ENCODE peak calls at places on chromosomes 5 and 9, in ten cellular contexts. Z, K, T, A, R, S, N, J, P and I are unnamed samples. For H3K4me1 and H3K36me3, the result is how much of the 10 kb centered on the place peaks cover.

GRCh38 chr5:118468085-118468484 is 520.3 kb downstream of the DTWD2 start:
- DNase-seq in Z (no peak), K (no peak), T (no peak), A (no peak), R (no peak), S (no peak), N (no peak), J (no peak), P (no peak), I (no peak)

GRCh38 chr5:143682788-143683419 is 129.1 kb upstream of the HMHB1 start:
- DNase-seq in Z (no peak), K (no peak), T (no peak), A (no peak), R (no peak), S (no peak), N (no peak), J (no peak), P (no peak), I (no peak)

GRCh38 chr9:129458663-129459549 is 162.0 kb downstream of the C9orf50 start:
- DNase-seq in Z (no peak), K (no peak), T (peak), A (peak), R (peak), S (peak), N (peak), J (peak), P (peak), I (no peak)

GRCh38 chr5:174793684-174794328 is 69.4 kb downstream of the MSX2 start:
- DNase-seq in Z (peak), K (peak), T (peak), A (peak), R (peak), S (peak), N (peak), J (peak), P (peak), I (peak)

GRCh38 chr9:129318121-129319075 is 140.3 kb upstream of the IER5L start:
- DNase-seq in Z (peak), K (no peak), T (peak), A (peak), R (peak), S (no peak), N (no peak), J (peak), P (no peak), I (peak)

GRCh38 chr9:101087426-101087825 is 58.9 kb downstream of the PLPPR1 start:
- DNase-seq in Z (no peak), K (no peak), T (no peak), A (no peak), R (no peak), S (no peak), N (no peak), J (no peak), P (no peak), I (no peak)

GRCh38 chr9:135905380-135906282 is 1.7 kb downstream of the CAMSAP1 start:
- DNase-seq in Z (no peak), K (no peak), T (no peak), A (peak), R (no peak), S (peak), N (no peak), J (no peak), P (no peak), I (no peak)

GRCh38 chr9:98781588-98782383 is 14.6 kb downstream of the ANKS6 start:
- DNase-seq in Z (no peak), K (no peak), T (peak), A (no peak), R (no peak), S (peak), N (no peak), J (no peak), P (no peak), I (no peak)

GRCh38 chr9:123394291-123395235 is 38.6 kb downstream of the CRB2 start:
- DNase-seq in Z (no peak), K (no peak), T (no peak), A (no peak), R (peak), S (no peak), N (no peak), J (no peak), P (no peak), I (no peak)

GRCh38 chr9:90898229-90898628 is 96.6 kb downstream of the SYK start:
- DNase-seq in Z (no peak), K (no peak), T (no peak), A (no peak), R (peak), S (no peak), N (no peak), J (no peak), P (no peak), I (peak)

GRCh38 chr5:34511481-34511880 is 144.6 kb upstream of the RAI14 start:
- DNase-seq in Z (no peak), K (no peak), T (no peak), A (no peak), R (no peak), S (no peak), N (no peak), J (no peak), P (no peak), I (no peak)

GRCh38 chr5:154300207-154300606 is 109.7 kb downstream of the GALNT10 start:
- DNase-seq in Z (no peak), K (no peak), T (no peak), A (no peak), R (no peak), S (no peak), N (no peak), J (no peak), P (no peak), I (no peak)

GRCh38 chr9:38200431-38200830 is 131.4 kb upstream of the SHB start:
- DNase-seq in Z (no peak), K (no peak), T (no peak), A (no peak), R (no peak), S (no peak), N (no peak), J (no peak), P (no peak), I (no peak)

GRCh38 chr5:135966165-135966564 is 11.4 kb upstream of the LECT2 start:
- DNase-seq in Z (no peak), K (no peak), T (no peak), A (no peak), R (no peak), S (no peak), N (no peak), J (no peak), P (no peak), I (no peak)

GRCh38 chr5:76388236-76388635 is 14.8 kb upstream of the IQGAP2 start:
- DNase-seq in Z (no peak), K (no peak), T (no peak), A (no peak), R (no peak), S (no peak), N (no peak), J (no peak), P (no peak), I (peak)

GRCh38 chr5:113434889-113435288 is at the start of gene TSSK1B:
- DNase-seq in Z (no peak), K (no peak), T (no peak), A (no peak), R (no peak), S (no peak), N (no peak), J (no peak), P (no peak), I (no peak)

GRCh38 chr5:122401991-122402710 is 90.1 kb downstream of the SNCAIP start:
- DNase-seq in Z (no peak), K (no peak), T (no peak), A (no peak), R (no peak), S (no peak), N (no peak), J (no peak), P (no peak), I (no peak)

GRCh38 chr5:113505181-113505580 is 8.3 kb upstream of the YTHDC2 start:
- DNase-seq in Z (no peak), K (no peak), T (no peak), A (no peak), R (no peak), S (no peak), N (no peak), J (no peak), P (no peak), I (no peak)

GRCh38 chr9:114559830-114560520 is 27.6 kb upstream of the ATP6V1G1 start:
- DNase-seq in Z (no peak), K (no peak), T (no peak), A (no peak), R (no peak), S (no peak), N (no peak), J (no peak), P (no peak), I (no peak)

GRCh38 chr9:22682536-22683392 is 236.1 kb downstream of the DMRTA1 start:
- DNase-seq in Z (no peak), K (no peak), T (no peak), A (no peak), R (no peak), S (no peak), N (no peak), J (no peak), P (no peak), I (no peak)

GRCh38 chr5:172716796-172717313 is 54.1 kb downstream of the DUSP1 start:
- DNase-seq in Z (peak), K (peak), T (peak), A (peak), R (peak), S (peak), N (peak), J (peak), P (peak), I (peak)

GRCh38 chr9:131854906-131855504 is 115.1 kb upstream of the RAPGEF1 start:
- DNase-seq in Z (no peak), K (no peak), T (no peak), A (no peak), R (no peak), S (no peak), N (no peak), J (no peak), P (no peak), I (no peak)

GRCh38 chr9:95477441-95477840 is 39.3 kb downstream of the PTCH1 start:
- DNase-seq in Z (no peak), K (no peak), T (no peak), A (no peak), R (no peak), S (no peak), N (peak), J (no peak), P (no peak), I (peak)

GRCh38 chr5:160685695-160686094 is 166.3 kb downstream of the ATP10B start:
- DNase-seq in Z (no peak), K (peak), T (no peak), A (no peak), R (no peak), S (no peak), N (no peak), J (no peak), P (no peak), I (peak)

GRCh38 chr5:34923694-34924461 is 5.5 kb upstream of the DNAJC21 start:
- DNase-seq in Z (no peak), K (no peak), T (no peak), A (no peak), R (no peak), S (no peak), N (no peak), J (no peak), P (no peak), I (no peak)

GRCh38 chr9:88451160-88451559 is 62.9 kb downstream of the SPIN1 start:
- DNase-seq in Z (no peak), K (no peak), T (no peak), A (no peak), R (no peak), S (no peak), N (no peak), J (no peak), P (no peak), I (no peak)

GRCh38 chr9:89592963-89593775 is 11.6 kb upstream of the GADD45G start:
- DNase-seq in Z (no peak), K (peak), T (no peak), A (no peak), R (peak), S (no peak), N (no peak), J (no peak), P (no peak), I (peak)

DNA sequence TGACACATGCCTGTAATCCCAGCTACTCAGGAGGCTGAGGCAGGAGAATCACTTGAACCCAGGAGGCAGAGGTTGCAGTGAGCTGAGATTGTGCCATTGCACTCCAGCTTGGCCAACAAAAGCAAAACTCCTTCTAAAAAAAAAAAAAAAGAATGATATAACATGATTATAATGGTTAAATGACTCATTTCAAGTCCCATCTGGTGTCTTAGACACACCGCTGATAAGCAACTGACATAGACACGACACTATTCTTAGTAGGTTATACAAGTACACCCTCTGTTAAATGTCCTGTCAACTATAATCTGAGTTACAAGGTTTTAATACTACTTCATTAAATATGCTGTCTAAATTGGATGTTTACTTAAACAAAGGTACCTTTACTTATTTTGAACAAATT is 405.3 kb upstream of the CLINT1 start:
- DNase-seq in Z (no peak), K (no peak), T (no peak), A (no peak), R (no peak), S (no peak), N (no peak), J (no peak), P (no peak), I (no peak)
- H3K4me1 ChIP-seq in Z (under half), K (under half), T (under half), A (under half), R (under half), S (under half), N (under half), J (under half), P (under half), I (under half)

GRCh38 chr5:139382781-139383180 is 316 bp downstream of the SLC23A1 start:
- DNase-seq in Z (no peak), K (no peak), T (no peak), A (no peak), R (no peak), S (no peak), N (no peak), J (no peak), P (no peak), I (no peak)

GRCh38 chr5:139383275-139383992 is at the start of gene SLC23A1:
- DNase-seq in Z (no peak), K (no peak), T (no peak), A (peak), R (peak), S (no peak), N (no peak), J (no peak), P (no peak), I (no peak)

GRCh38 chr5:139385061-139385889 is 2.2 kb upstream of the SLC23A1 start:
- DNase-seq in Z (no peak), K (no peak), T (no peak), A (no peak), R (peak), S (no peak), N (no peak), J (no peak), P (no peak), I (no peak)

GRCh38 chr5:139384591-139385051 is 1.5 kb upstream of the SLC23A1 start:
- DNase-seq in Z (no peak), K (no peak), T (no peak), A (no peak), R (no peak), S (no peak), N (no peak), J (no peak), P (no peak), I (no peak)

DNA sequence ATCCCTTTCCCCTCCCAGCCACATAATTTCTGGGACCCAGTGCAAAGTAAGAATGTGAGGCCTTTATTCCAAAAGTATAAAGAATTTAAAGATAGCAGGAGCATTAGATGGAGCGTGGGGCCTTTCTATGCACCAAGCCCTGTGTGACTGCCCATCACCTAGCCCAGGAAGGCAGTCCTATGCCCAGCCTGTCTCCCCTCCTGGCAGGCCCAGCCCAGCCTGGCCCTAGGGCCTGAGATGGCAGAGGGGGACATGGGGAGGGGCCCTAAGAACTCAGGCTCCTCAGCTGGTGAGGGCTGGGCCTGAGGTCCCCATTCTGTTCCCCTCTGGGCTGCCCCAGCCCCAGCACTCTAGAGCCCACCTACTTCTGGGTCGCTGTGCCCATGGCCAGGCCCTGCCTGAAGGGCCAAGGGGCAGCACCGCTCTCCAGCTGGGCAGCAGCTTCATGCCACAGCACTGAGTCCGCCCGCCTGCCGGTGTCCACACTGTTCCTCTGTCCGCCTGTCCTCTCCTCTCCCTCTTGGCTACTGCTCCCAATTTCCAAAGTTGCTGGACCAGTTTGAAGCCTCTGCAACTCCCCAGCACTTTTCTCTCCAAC is 995 bp upstream of the SLC23A1 start:
- DNase-seq in Z (no peak), K (no peak), T (no peak), A (peak), R (peak), S (no peak), N (no peak), J (no peak), P (no peak), I (no peak)
- H3K4me3 ChIP-seq in Z (no peak), K (no peak), T (no peak), A (no peak), R (no peak), S (no peak), N (no peak), J (no peak), P (no peak), I (no peak)

GRCh38 chr5:38500861-38501260 is 55.6 kb downstream of the LIFR start:
- DNase-seq in Z (no peak), K (no peak), T (no peak), A (no peak), R (peak), S (no peak), N (no peak), J (no peak), P (no peak), I (no peak)

GRCh38 chr5:38494175-38494574 is 62.3 kb downstream of the LIFR start:
- DNase-seq in Z (no peak), K (no peak), T (no peak), A (no peak), R (no peak), S (no peak), N (no peak), J (no peak), P (no peak), I (no peak)

DNA sequence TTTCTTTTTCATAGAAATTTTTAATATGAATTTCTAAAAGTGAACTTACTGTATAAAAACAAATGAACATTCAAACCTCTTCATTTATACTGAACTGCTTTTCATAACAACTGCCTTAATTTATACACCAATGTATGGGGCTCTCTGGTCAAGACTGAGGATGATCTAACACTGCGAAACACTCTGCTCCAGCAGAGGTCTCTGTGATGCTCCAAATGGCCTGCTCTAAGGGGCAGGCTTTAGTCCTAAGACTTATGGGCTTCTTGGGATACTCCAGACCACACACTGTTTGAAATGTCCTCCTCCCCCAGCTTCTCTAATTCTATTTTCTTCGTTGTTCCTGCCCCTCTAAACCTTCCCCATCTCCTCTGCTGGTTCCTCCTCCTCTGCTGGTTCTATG is 58.5 kb downstream of the LIFR start:
- DNase-seq in Z (no peak), K (no peak), T (no peak), A (no peak), R (peak), S (no peak), N (no peak), J (no peak), P (no peak), I (no peak)
- H3K36me3 ChIP-seq in Z (under half), K (under half), T (under half), A (under half), R (half or more), S (half or more), N (under half), J (under half), P (half or more), I (under half)

GRCh38 chr5:67202830-67203229 is 6.2 kb upstream of the CD180 start:
- DNase-seq in Z (no peak), K (no peak), T (no peak), A (no peak), R (no peak), S (no peak), N (peak), J (no peak), P (no peak), I (no peak)
- H3K4me1 ChIP-seq in Z (under half), K (under half), T (under half), A (under half), R (under half), S (half or more), N (under half), J (under half), P (under half), I (under half)

GRCh38 chr5:51399636-51399993 is 16.4 kb downstream of the ISL1 start:
- DNase-seq in Z (no peak), K (no peak), T (no peak), A (no peak), R (no peak), S (no peak), N (no peak), J (no peak), P (no peak), I (no peak)
- H3K4me3 ChIP-seq in Z (no peak), K (peak), T (no peak), A (no peak), R (peak), S (no peak), N (no peak), J (no peak), P (no peak), I (no peak)

GRCh38 chr5:150136841-150137167 is 18.8 kb downstream of the PDGFRB start:
- DNase-seq in Z (no peak), K (no peak), T (peak), A (no peak), R (no peak), S (no peak), N (no peak), J (no peak), P (no peak), I (no peak)
- H3K36me3 ChIP-seq in Z (half or more), K (half or more), T (under half), A (under half), R (under half), S (under half), N (under half), J (under half), P (under half), I (under half)

GRCh38 chr5:17216974-17217325 is 481 bp upstream of the BASP1 start:
- DNase-seq in Z (no peak), K (no peak), T (peak), A (peak), R (peak), S (peak), N (no peak), J (no peak), P (no peak), I (peak)
- H3K4me1 ChIP-seq in Z (under half), K (under half), T (under half), A (under half), R (under half), S (under half), N (under half), J (under half), P (under half), I (half or more)

DNA sequence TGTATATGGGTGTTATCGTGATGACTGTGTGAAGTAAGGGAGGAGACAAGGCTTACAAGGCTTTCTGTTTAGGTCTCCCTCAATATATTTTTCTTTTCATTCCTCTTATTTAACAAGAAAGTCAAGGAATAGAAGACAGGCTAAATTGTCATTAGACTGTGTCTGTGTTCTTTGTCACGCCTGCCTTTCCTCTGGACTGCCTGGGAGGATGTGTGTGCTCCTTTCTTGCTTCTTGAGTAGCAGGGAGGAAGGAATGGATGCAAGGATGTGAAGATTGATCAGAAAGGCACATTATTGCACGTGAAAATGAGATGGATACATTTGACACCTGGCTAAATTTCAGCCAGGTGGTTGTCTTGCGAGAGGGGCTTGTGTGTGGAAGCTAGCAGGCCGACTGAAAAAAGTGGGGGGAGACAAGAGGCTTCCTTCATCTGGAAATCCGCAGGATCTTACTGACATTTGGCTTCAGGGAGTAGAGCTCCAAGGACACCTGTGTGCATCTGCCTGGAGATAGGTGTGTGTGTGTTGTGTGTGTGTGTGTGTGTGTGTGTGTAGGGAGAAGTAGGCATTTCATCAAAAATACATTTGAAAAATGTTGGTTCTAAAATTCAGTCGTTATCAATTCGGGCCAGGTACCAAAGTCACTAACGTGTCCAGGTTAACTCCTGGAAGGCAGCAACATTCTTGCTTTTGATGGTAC is 200.0 kb downstream of the MEF2C start:
- DNase-seq in Z (no peak), K (no peak), T (no peak), A (no peak), R (no peak), S (no peak), N (no peak), J (no peak), P (no peak), I (no peak)
- H3K4me3 ChIP-seq in Z (no peak), K (no peak), T (no peak), A (no peak), R (no peak), S (no peak), N (no peak), J (no peak), P (no peak), I (peak)